ENCODE peak calls at places on chromosomes 4 and X, in six cellular contexts. B is left ventricle myocardium inferior; N is uterus; Y is astrocyte; P is psoas muscle; Z is CD8-positive, alpha-beta memory T cell. T is an unnamed sample. For H3K4me1 and H3K36me3, the result is how much of the 10 kb centered on the place peaks cover.

GRCh38 chr4:74446896-74447295 is 2.0 kb downstream of the AREG start:
- DNase-seq in B (no peak), N (no peak), Y (no peak), P (no peak), Z (no peak), T (no peak)

GRCh38 chr4:76897522-76898384 is at the start of gene SOWAHB:
- DNase-seq in B (no peak), N (no peak), Y (no peak), P (peak), Z (peak), T (peak)

GRCh38 chrX:63934791-63935190 is 149.8 kb upstream of the ARHGEF9 start:
- DNase-seq in B (no peak), N (no peak), Y (no peak), P (no peak), Z (no peak), T (no peak)

GRCh38 chrX:15207384-15207783 is 62.5 kb downstream of the ASB9 start:
- DNase-seq in B (no peak), N (no peak), Y (no peak), P (no peak), Z (no peak), T (no peak)

GRCh38 chr4:39304651-39305050 is 61.5 kb downstream of the RFC1 start:
- DNase-seq in B (no peak), N (no peak), Y (peak), P (no peak), Z (no peak), T (no peak)

GRCh38 chrX:39728025-39728424 is 369.7 kb downstream of the BCOR start:
- DNase-seq in B (no peak), N (peak), Y (no peak), P (no peak), Z (no peak), T (no peak)

GRCh38 chrX:119762718-119763117 is 4.3 kb downstream of the SOWAHD start:
- DNase-seq in B (no peak), N (no peak), Y (peak), P (no peak), Z (no peak), T (no peak)

GRCh38 chr4:122980860-122981259 is 58.5 kb upstream of the NUDT6 start:
- DNase-seq in B (no peak), N (no peak), Y (no peak), P (no peak), Z (no peak), T (no peak)

GRCh38 chrX:10414872-10415703 is 205.3 kb downstream of the MID1 start:
- DNase-seq in B (no peak), N (no peak), Y (peak), P (no peak), Z (no peak), T (no peak)

GRCh38 chr4:83894831-83895230 is 358.9 kb downstream of the GPAT3 start:
- DNase-seq in B (no peak), N (no peak), Y (no peak), P (no peak), Z (no peak), T (no peak)

GRCh38 chr4:69800599-69800998 is 40.2 kb upstream of the SULT1B1 start:
- DNase-seq in B (no peak), N (no peak), Y (peak), P (no peak), Z (no peak), T (no peak)

GRCh38 chrX:133838761-133839676 is 146.4 kb downstream of the GPC3 start:
- DNase-seq in B (no peak), N (no peak), Y (no peak), P (no peak), Z (peak), T (no peak)

GRCh38 chrX:44974462-44974861 is 101.5 kb downstream of the KDM6A start:
- DNase-seq in B (no peak), N (no peak), Y (peak), P (no peak), Z (no peak), T (no peak)

GRCh38 chr4:137521053-137521452 is 11.2 kb downstream of the PCDH18 start:
- DNase-seq in B (no peak), N (no peak), Y (no peak), P (no peak), Z (no peak), T (no peak)

GRCh38 chr4:182143086-182143821 is 99.9 kb upstream of the TENM3 start:
- DNase-seq in B (no peak), N (peak), Y (peak), P (peak), Z (no peak), T (no peak)

GRCh38 chr4:96205143-96205542 is 365.2 kb downstream of the PDHA2 start:
- DNase-seq in B (no peak), N (no peak), Y (no peak), P (no peak), Z (no peak), T (no peak)

GRCh38 chr4:56757821-56758400 is 63.6 kb downstream of the SPINK2 start:
- DNase-seq in B (no peak), N (peak), Y (peak), P (peak), Z (peak), T (peak)

GRCh38 chr4:149959391-149959790 is 118.9 kb upstream of the DCLK2 start:
- DNase-seq in B (no peak), N (no peak), Y (no peak), P (no peak), Z (no peak), T (no peak)

GRCh38 chr4:3416821-3417221 is 24.9 kb upstream of the HGFAC start:
- DNase-seq in B (peak), N (peak), Y (no peak), P (no peak), Z (no peak), T (no peak)

GRCh38 chr4:16881151-16881884 is 17.1 kb downstream of the LDB2 start:
- DNase-seq in B (no peak), N (no peak), Y (peak), P (no peak), Z (no peak), T (no peak)

GRCh38 chr4:155403886-155404285 is 27.1 kb upstream of the MAP9 start:
- DNase-seq in B (no peak), N (no peak), Y (peak), P (no peak), Z (no peak), T (no peak)

GRCh38 chrX:10233173-10233572 is 76.4 kb downstream of the CLCN4 start:
- DNase-seq in B (no peak), N (no peak), Y (no peak), P (no peak), Z (no peak), T (no peak)

GRCh38 chrX:8083276-8083675 is 87.8 kb downstream of the VCX2 start:
- DNase-seq in B (no peak), N (no peak), Y (peak), P (no peak), Z (no peak), T (no peak)

GRCh38 chrX:114932550-114932949 is 84.9 kb downstream of the IL13RA2 start:
- DNase-seq in B (no peak), N (no peak), Y (no peak), P (no peak), Z (no peak), T (no peak)

GRCh38 chrX:154829926-154830442 is 4.5 kb downstream of the SMIM9 start:
- DNase-seq in B (no peak), N (no peak), Y (no peak), P (no peak), Z (no peak), T (no peak)

GRCh38 chr4:31034550-31034949 is 314.4 kb downstream of the PCDH7 start:
- DNase-seq in B (no peak), N (no peak), Y (no peak), P (no peak), Z (no peak), T (no peak)

GRCh38 chr4:88792821-88793220 is 95.2 kb upstream of the NAP1L5 start:
- DNase-seq in B (no peak), N (no peak), Y (peak), P (no peak), Z (no peak), T (no peak)

GRCh38 chrX:1388651-1389050 is 3.3 kb downstream of the SLC25A6 start:
- DNase-seq in B (no peak), N (no peak), Y (no peak), P (no peak), Z (no peak), T (no peak)

GRCh38 chr4:52052475-52052780 is 1.3 kb downstream of the SPATA18 start:
- DNase-seq in B (no peak), N (no peak), Y (peak), P (no peak), Z (no peak), T (no peak)

GRCh38 chrX:117973175-117974075 is 143.2 kb downstream of the KLHL13 start:
- DNase-seq in B (no peak), N (no peak), Y (no peak), P (no peak), Z (no peak), T (no peak)

GRCh38 chr4:173503330-173504180 is 26.5 kb downstream of the HAND2 start:
- DNase-seq in B (no peak), N (no peak), Y (no peak), P (no peak), Z (no peak), T (no peak)

GRCh38 chr4:155889036-155889793 is 14.3 kb upstream of the TDO2 start:
- DNase-seq in B (no peak), N (no peak), Y (peak), P (no peak), Z (no peak), T (no peak)

GRCh38 chr4:48653217-48654014 is 126.7 kb downstream of the FRYL start:
- DNase-seq in B (peak), N (no peak), Y (peak), P (peak), Z (no peak), T (peak)

GRCh38 chr4:77817304-77818076 is 1.7 kb downstream of the CNOT6L start:
- DNase-seq in B (no peak), N (no peak), Y (peak), P (no peak), Z (no peak), T (no peak)

GRCh38 chr4:177907736-177908424 is 465.6 kb upstream of the AGA start:
- DNase-seq in B (no peak), N (no peak), Y (no peak), P (no peak), Z (no peak), T (no peak)

GRCh38 chr4:8709729-8710360 is 117.3 kb downstream of the CPZ start:
- DNase-seq in B (peak), N (peak), Y (no peak), P (no peak), Z (no peak), T (no peak)

GRCh38 chrX:2705461-2705860 is 14.4 kb downstream of the CD99 start:
- DNase-seq in B (no peak), N (no peak), Y (no peak), P (no peak), Z (no peak), T (no peak)

GRCh38 chrX:2705036-2705435 is 13.9 kb downstream of the CD99 start:
- DNase-seq in B (peak), N (no peak), Y (peak), P (no peak), Z (no peak), T (no peak)

GRCh38 chrX:2700405-2701320 is 9.6 kb downstream of the CD99 start:
- DNase-seq in B (no peak), N (no peak), Y (no peak), P (no peak), Z (no peak), T (no peak)

GRCh38 chrX:2701600-2701999 is 10.5 kb downstream of the CD99 start:
- DNase-seq in B (peak), N (no peak), Y (no peak), P (no peak), Z (no peak), T (no peak)

GRCh38 chrX:2703991-2704369 is 12.9 kb downstream of the CD99 start:
- DNase-seq in B (peak), N (peak), Y (peak), P (peak), Z (no peak), T (no peak)
- H3K4me1 ChIP-seq in B (half or more), N (under half), Y (half or more), P (half or more), Z (half or more), T (half or more)

DNA sequence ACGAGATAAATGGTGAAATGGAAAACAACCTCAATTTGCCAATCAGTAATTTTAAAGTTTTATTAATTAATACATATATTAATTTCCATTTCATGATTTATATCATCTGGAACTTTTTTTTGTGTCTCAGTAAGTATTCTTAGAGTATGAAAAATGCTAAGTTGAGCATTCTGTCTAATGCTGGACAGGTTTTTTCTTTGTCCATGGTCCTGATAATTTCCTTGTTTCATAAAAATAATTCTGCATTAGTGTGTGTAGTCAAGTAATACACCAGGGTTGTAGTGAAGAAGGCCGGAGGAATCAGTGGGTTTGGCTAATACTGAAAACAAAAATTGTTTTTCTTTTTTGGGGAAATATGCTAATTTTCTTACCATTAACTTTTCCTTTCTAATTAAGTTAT is 9.9 kb downstream of the ANAPC4 start:
- DNase-seq in B (no peak), N (no peak), Y (no peak), P (no peak), Z (no peak), T (no peak)
- H3K36me3 ChIP-seq in B (half or more), N (under half), Y (under half), P (half or more), Z (under half), T (under half)

DNA sequence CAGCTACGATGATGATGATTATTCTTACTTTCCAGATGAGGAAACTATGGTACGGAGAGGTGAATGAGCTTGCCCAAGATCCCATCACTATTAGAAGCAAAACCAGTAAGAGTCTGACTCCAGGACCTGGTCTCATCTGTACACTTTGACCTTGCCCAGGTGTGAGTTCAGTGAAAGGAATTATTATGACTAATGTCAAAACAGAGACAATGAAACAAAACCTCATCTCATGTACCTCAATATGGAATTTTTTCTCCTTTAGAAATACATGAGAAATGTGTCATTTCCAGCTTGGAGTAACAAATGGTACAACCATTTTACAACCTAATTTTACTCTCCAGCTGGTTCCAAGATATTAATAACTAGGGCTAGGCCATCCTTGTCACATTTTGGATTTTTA is 213.7 kb downstream of the PTTG2 start:
- DNase-seq in B (no peak), N (no peak), Y (no peak), P (no peak), Z (no peak), T (no peak)
- H3K27ac ChIP-seq in B (no peak), N (peak), Y (no peak), P (no peak), Z (no peak), T (no peak)

GRCh38 chr4:6272863-6273660 is 3.4 kb downstream of the WFS1 start:
- DNase-seq in B (no peak), N (no peak), Y (peak), P (no peak), Z (no peak), T (no peak)

GRCh38 chr4:6275898-6276563 is 6.4 kb downstream of the WFS1 start:
- DNase-seq in B (no peak), N (no peak), Y (no peak), P (no peak), Z (no peak), T (no peak)

GRCh38 chr4:6277139-6277802 is 7.6 kb downstream of the WFS1 start:
- DNase-seq in B (peak), N (no peak), Y (no peak), P (no peak), Z (no peak), T (no peak)

GRCh38 chr4:6273661-6273990 is 4.0 kb downstream of the WFS1 start:
- DNase-seq in B (no peak), N (no peak), Y (no peak), P (no peak), Z (no peak), T (no peak)

DNA sequence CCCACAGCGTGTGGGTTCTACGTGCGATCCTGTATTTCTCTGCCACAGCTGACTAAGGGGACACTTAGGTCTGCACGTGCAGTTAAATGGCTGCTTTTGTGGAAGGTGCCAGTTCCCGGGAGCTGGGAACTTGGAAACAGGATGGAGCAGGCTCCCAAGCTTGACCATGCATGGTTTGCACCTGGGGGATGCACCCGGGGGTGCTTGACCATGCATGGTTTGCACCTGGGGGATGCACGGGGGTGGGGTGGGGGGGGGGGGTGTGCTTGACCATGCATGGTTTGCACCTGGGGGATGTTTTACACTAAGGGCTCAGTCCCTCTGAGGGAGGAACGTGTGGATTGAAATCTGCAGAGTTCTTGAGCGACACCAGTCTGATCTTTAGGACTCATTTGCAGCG is 5.7 kb downstream of the WFS1 start:
- DNase-seq in B (no peak), N (no peak), Y (no peak), P (no peak), Z (no peak), T (no peak)
- H3K4me1 ChIP-seq in B (half or more), N (under half), Y (under half), P (under half), Z (under half), T (under half)

DNA sequence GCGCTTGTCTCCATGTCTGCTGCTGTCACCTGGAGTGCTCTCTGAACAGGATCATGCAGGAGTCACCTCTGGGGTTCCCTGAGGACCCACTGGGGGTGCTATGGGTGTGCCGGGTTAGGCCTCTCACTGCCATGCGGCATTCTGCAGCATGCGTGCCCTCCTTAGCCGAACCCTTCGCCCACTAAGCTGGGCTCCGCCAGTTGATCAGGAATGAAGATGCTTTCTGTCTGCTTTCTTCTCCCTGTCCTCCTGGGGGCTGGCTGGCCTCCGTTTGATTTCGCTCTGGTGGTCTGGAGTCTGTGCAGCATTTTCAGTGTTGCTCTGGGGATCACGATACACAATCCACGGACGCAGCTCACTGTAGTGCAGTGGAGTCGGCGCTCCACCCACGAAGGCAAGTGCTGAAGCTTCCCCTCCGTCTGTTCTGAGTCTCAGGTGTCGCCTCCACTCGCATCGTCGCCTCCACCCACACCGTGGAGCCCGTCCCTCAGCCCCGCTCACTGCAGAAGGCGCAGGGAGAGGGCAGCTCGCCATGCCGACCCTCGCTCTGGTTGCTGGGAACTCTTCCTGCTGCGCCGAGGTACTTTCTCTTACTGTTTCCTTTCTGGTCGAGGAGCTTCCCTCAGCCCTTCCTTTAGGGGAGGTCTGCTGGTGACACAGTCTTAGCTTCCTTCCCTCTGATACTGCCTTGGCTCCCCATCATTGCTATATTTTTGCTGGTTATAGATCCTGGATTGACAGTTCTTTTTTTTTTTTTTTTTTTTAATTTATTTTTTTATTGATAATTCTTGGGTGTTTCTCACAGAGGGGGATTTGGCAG is 29.2 kb downstream of the LETM1 start:
- DNase-seq in B (no peak), N (no peak), Y (no peak), P (no peak), Z (no peak), T (no peak)
- H3K36me3 ChIP-seq in B (half or more), N (under half), Y (under half), P (half or more), Z (under half), T (half or more)

GRCh38 chr4:6063684-6064083 is 45.5 kb upstream of the C4orf50 start:
- DNase-seq in B (no peak), N (no peak), Y (no peak), P (no peak), Z (no peak), T (no peak)
- H3K27ac ChIP-seq in B (no peak), N (no peak), Y (no peak), P (no peak), Z (no peak), T (no peak)

DNA sequence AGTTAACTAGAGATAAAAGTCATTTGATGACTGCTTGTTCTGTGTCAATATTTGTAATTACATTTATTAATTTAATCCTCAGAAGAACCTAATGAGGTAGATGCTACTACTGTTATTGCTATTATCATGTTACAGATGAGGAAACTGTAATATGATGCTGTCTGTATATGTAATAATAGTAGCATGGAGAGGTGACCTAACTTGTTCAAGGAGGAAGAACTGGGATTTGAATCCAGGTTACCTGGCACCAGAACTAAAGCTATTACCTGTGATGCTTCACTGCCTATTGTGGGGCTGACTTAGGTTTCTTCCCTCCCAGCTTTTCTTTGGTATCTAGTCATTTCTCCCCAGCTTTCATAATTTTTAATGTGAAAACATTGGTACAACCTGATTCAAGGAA is 43.6 kb downstream of the RAPGEF2 start:
- DNase-seq in B (no peak), N (no peak), Y (no peak), P (no peak), Z (no peak), T (no peak)
- H3K4me1 ChIP-seq in B (half or more), N (under half), Y (under half), P (half or more), Z (under half), T (under half)

GRCh38 chr4:10083861-10084641 is 32.5 kb downstream of the WDR1 start:
- DNase-seq in B (peak), N (no peak), Y (no peak), P (no peak), Z (no peak), T (no peak)

GRCh38 chr4:10082047-10082446 is 34.6 kb downstream of the WDR1 start:
- DNase-seq in B (no peak), N (no peak), Y (no peak), P (no peak), Z (no peak), T (no peak)

GRCh38 chr4:10080874-10081606 is 35.6 kb downstream of the WDR1 start:
- DNase-seq in B (no peak), N (no peak), Y (no peak), P (no peak), Z (no peak), T (no peak)

GRCh38 chr4:10083331-10083769 is 33.2 kb downstream of the WDR1 start:
- DNase-seq in B (peak), N (no peak), Y (no peak), P (no peak), Z (no peak), T (no peak)

GRCh38 chr4:10082459-10083272 is 33.9 kb downstream of the WDR1 start:
- DNase-seq in B (peak), N (no peak), Y (no peak), P (no peak), Z (no peak), T (no peak)
- H3K36me3 ChIP-seq in B (half or more), N (under half), Y (half or more), P (half or more), Z (half or more), T (half or more)

GRCh38 chr4:54662123-54662522 is 4.4 kb downstream of the KIT start:
- DNase-seq in B (no peak), N (no peak), Y (no peak), P (no peak), Z (no peak), T (no peak)
- H3K27ac ChIP-seq in B (no peak), N (no peak), Y (peak), P (no peak), Z (no peak), T (no peak)